ENCODE peak calls at places on chromosome 17, in five cellular contexts. One of them, this sample, is unnamed.

GRCh38 chr17:6589266-6589946 is 33.1 kb upstream of the PITPNM3 start:
- DNase-seq in activated naive CD4-positive, alpha-beta T cell: no peak
- DNase-seq in ascending aorta: no peak
- DNase-seq in HCT116: no peak
- DNase-seq in body of pancreas: no peak
- DNase-seq in this sample: no peak

GRCh38 chr17:35372846-35373531 is 432 bp downstream of the SLFN11 start:
- DNase-seq in activated naive CD4-positive, alpha-beta T cell: no peak
- DNase-seq in ascending aorta: no peak
- DNase-seq in HCT116: no peak
- DNase-seq in body of pancreas: peak
- DNase-seq in this sample: peak

GRCh38 chr17:32357615-32358014 is 7.7 kb downstream of the ZNF207 start:
- DNase-seq in activated naive CD4-positive, alpha-beta T cell: no peak
- DNase-seq in ascending aorta: no peak
- DNase-seq in HCT116: no peak
- DNase-seq in body of pancreas: no peak
- DNase-seq in this sample: no peak

GRCh38 chr17:78019367-78019975 is 61.0 kb downstream of the TNRC6C start:
- DNase-seq in activated naive CD4-positive, alpha-beta T cell: no peak
- DNase-seq in ascending aorta: no peak
- DNase-seq in HCT116: peak
- DNase-seq in body of pancreas: no peak
- DNase-seq in this sample: peak

GRCh38 chr17:65231662-65232335 is 94.6 kb downstream of the RGS9 start:
- DNase-seq in activated naive CD4-positive, alpha-beta T cell: no peak
- DNase-seq in ascending aorta: no peak
- DNase-seq in HCT116: peak
- DNase-seq in body of pancreas: peak
- DNase-seq in this sample: peak

GRCh38 chr17:22462461-22462860 is 770.1 kb downstream of the KCNJ18 start:
- DNase-seq in activated naive CD4-positive, alpha-beta T cell: no peak
- DNase-seq in ascending aorta: no peak
- DNase-seq in HCT116: no peak
- DNase-seq in body of pancreas: no peak
- DNase-seq in this sample: no peak

GRCh38 chr17:78397681-78398101 is 19.2 kb downstream of the PGS1 start:
- DNase-seq in activated naive CD4-positive, alpha-beta T cell: no peak
- DNase-seq in ascending aorta: no peak
- DNase-seq in HCT116: no peak
- DNase-seq in body of pancreas: no peak
- DNase-seq in this sample: no peak

GRCh38 chr17:80732268-80732667 is 187.6 kb downstream of the RPTOR start:
- DNase-seq in activated naive CD4-positive, alpha-beta T cell: no peak
- DNase-seq in ascending aorta: no peak
- DNase-seq in HCT116: no peak
- DNase-seq in body of pancreas: no peak
- DNase-seq in this sample: no peak

GRCh38 chr17:15966879-15967248 is 21.9 kb downstream of the ADORA2B start:
- DNase-seq in activated naive CD4-positive, alpha-beta T cell: no peak
- DNase-seq in ascending aorta: no peak
- DNase-seq in HCT116: no peak
- DNase-seq in body of pancreas: no peak
- DNase-seq in this sample: no peak

GRCh38 chr17:77324227-77324626 is 183.5 kb downstream of the SEC14L1 start:
- DNase-seq in activated naive CD4-positive, alpha-beta T cell: no peak
- DNase-seq in ascending aorta: no peak
- DNase-seq in HCT116: no peak
- DNase-seq in body of pancreas: no peak
- DNase-seq in this sample: no peak

GRCh38 chr17:43928606-43929005 is 13.7 kb downstream of the PPY start:
- DNase-seq in activated naive CD4-positive, alpha-beta T cell: no peak
- DNase-seq in ascending aorta: no peak
- DNase-seq in HCT116: no peak
- DNase-seq in body of pancreas: no peak
- DNase-seq in this sample: no peak

GRCh38 chr17:10286324-10286723 is 86.5 kb downstream of the MYH13 start:
- DNase-seq in activated naive CD4-positive, alpha-beta T cell: no peak
- DNase-seq in ascending aorta: no peak
- DNase-seq in HCT116: no peak
- DNase-seq in body of pancreas: no peak
- DNase-seq in this sample: no peak

GRCh38 chr17:14299261-14300093 is 1.4 kb upstream of the HS3ST3B1 start:
- DNase-seq in activated naive CD4-positive, alpha-beta T cell: no peak
- DNase-seq in ascending aorta: no peak
- DNase-seq in HCT116: no peak
- DNase-seq in body of pancreas: peak
- DNase-seq in this sample: peak

GRCh38 chr17:79420318-79421243 is 190.3 kb downstream of the RBFOX3 start:
- DNase-seq in activated naive CD4-positive, alpha-beta T cell: no peak
- DNase-seq in ascending aorta: no peak
- DNase-seq in HCT116: peak
- DNase-seq in body of pancreas: no peak
- DNase-seq in this sample: no peak

GRCh38 chr17:17071531-17072360 is 29.5 kb downstream of the MPRIP start:
- DNase-seq in activated naive CD4-positive, alpha-beta T cell: no peak
- DNase-seq in ascending aorta: no peak
- DNase-seq in HCT116: no peak
- DNase-seq in body of pancreas: no peak
- DNase-seq in this sample: no peak

GRCh38 chr17:6570731-6571465 is 14.5 kb upstream of the PITPNM3 start:
- DNase-seq in activated naive CD4-positive, alpha-beta T cell: no peak
- DNase-seq in ascending aorta: no peak
- DNase-seq in HCT116: no peak
- DNase-seq in body of pancreas: no peak
- DNase-seq in this sample: no peak

GRCh38 chr17:50274142-50274944 is at the start of gene TMEM92:
- DNase-seq in activated naive CD4-positive, alpha-beta T cell: no peak
- DNase-seq in ascending aorta: no peak
- DNase-seq in HCT116: peak
- DNase-seq in body of pancreas: peak
- DNase-seq in this sample: no peak

GRCh38 chr17:35730400-35731005 is 936 bp upstream of the RASL10B start:
- DNase-seq in activated naive CD4-positive, alpha-beta T cell: no peak
- DNase-seq in ascending aorta: no peak
- DNase-seq in HCT116: no peak
- DNase-seq in body of pancreas: no peak
- DNase-seq in this sample: no peak

GRCh38 chr17:83002118-83002805 is 77.1 kb upstream of the METRNL start:
- DNase-seq in activated naive CD4-positive, alpha-beta T cell: no peak
- DNase-seq in ascending aorta: no peak
- DNase-seq in HCT116: no peak
- DNase-seq in body of pancreas: no peak
- DNase-seq in this sample: no peak

GRCh38 chr17:13601317-13601775 is 383 bp downstream of the HS3ST3A1 start:
- DNase-seq in activated naive CD4-positive, alpha-beta T cell: no peak
- DNase-seq in ascending aorta: no peak
- DNase-seq in HCT116: no peak
- DNase-seq in body of pancreas: no peak
- DNase-seq in this sample: no peak

GRCh38 chr17:68515238-68515637 is 3.0 kb downstream of the PRKAR1A start:
- DNase-seq in activated naive CD4-positive, alpha-beta T cell: no peak
- DNase-seq in ascending aorta: no peak
- DNase-seq in HCT116: no peak
- DNase-seq in body of pancreas: no peak
- DNase-seq in this sample: no peak

GRCh38 chr17:46730679-46731078 is 87.8 kb downstream of the WNT3 start:
- DNase-seq in activated naive CD4-positive, alpha-beta T cell: no peak
- DNase-seq in ascending aorta: no peak
- DNase-seq in HCT116: no peak
- DNase-seq in body of pancreas: no peak
- DNase-seq in this sample: no peak

GRCh38 chr17:18951941-18952842 is at the start of gene SLC5A10:
- DNase-seq in activated naive CD4-positive, alpha-beta T cell: no peak
- DNase-seq in ascending aorta: no peak
- DNase-seq in HCT116: no peak
- DNase-seq in body of pancreas: no peak
- DNase-seq in this sample: no peak